ENCODE peak calls at places on chromosomes 6 and 20, in ten cellular contexts. N, C, B, X, T, E, I, H, M and F are unnamed samples.

GRCh38 chr20:38932457-38933120 is 6.4 kb downstream of the FAM83D start:
- DNase-seq in N (peak; percentile 26), C (no peak), B (no peak), X (peak; percentile 71), T (peak; percentile 18), E (no peak), I (no peak), H (no peak), M (no peak), F (peak; percentile 78)

GRCh38 chr6:43624786-43625288 is 4.2 kb downstream of the GTPBP2 start:
- DNase-seq in N (no peak), C (no peak), B (no peak), X (no peak), T (no peak), E (no peak), I (no peak), H (no peak), M (no peak), F (no peak)

GRCh38 chr6:91337967-91338366 is 751.1 kb upstream of the MAP3K7 start:
- DNase-seq in N (no peak), C (no peak), B (no peak), X (no peak), T (no peak), E (no peak), I (no peak), H (no peak), M (no peak), F (no peak)

GRCh38 chr6:41648070-41648585 is 9.9 kb downstream of the MDFI start:
- DNase-seq in N (no peak), C (no peak), B (no peak), X (no peak), T (no peak), E (no peak), I (no peak), H (no peak), M (no peak), F (no peak)

GRCh38 chr20:37745553-37745952 is 51.7 kb downstream of the CTNNBL1 start:
- DNase-seq in N (no peak), C (no peak), B (no peak), X (no peak), T (no peak), E (peak; percentile 60), I (no peak), H (no peak), M (no peak), F (peak; percentile 35)

GRCh38 chr6:96823743-96824142 is 13.5 kb downstream of the GPR63 start:
- DNase-seq in N (no peak), C (no peak), B (no peak), X (no peak), T (no peak), E (no peak), I (no peak), H (no peak), M (no peak), F (peak; percentile 60)

GRCh38 chr6:25583906-25584305 is 68.1 kb upstream of the SCGN start:
- DNase-seq in N (no peak), C (no peak), B (no peak), X (no peak), T (no peak), E (no peak), I (no peak), H (no peak), M (no peak), F (no peak)

GRCh38 chr20:10987651-10988383 is 314.0 kb upstream of the JAG1 start:
- DNase-seq in N (no peak), C (no peak), B (no peak), X (peak; percentile 55), T (no peak), E (no peak), I (peak; percentile 56), H (no peak), M (no peak), F (peak; percentile 91)

GRCh38 chr6:55490871-55491270 is 88.1 kb downstream of the HMGCLL1 start:
- DNase-seq in N (no peak), C (no peak), B (no peak), X (no peak), T (no peak), E (no peak), I (no peak), H (no peak), M (no peak), F (no peak)

GRCh38 chr6:84728602-84729001 is 35.8 kb downstream of the TBX18 start:
- DNase-seq in N (peak; percentile 14), C (no peak), B (no peak), X (no peak), T (no peak), E (no peak), I (peak; percentile 5), H (peak; percentile 10), M (no peak), F (peak; percentile 62)

GRCh38 chr6:89221971-89222887 is 5.1 kb upstream of the GABRR1 start:
- DNase-seq in N (no peak), C (no peak), B (no peak), X (peak; percentile 65), T (no peak), E (no peak), I (no peak), H (no peak), M (no peak), F (no peak)

GRCh38 chr20:63149531-63150207 is 66.3 kb downstream of the YTHDF1 start:
- DNase-seq in N (no peak), C (no peak), B (no peak), X (no peak), T (no peak), E (no peak), I (no peak), H (no peak), M (no peak), F (no peak)

GRCh38 chr20:47925603-47926002 is 140.3 kb upstream of the SULF2 start:
- DNase-seq in N (no peak), C (no peak), B (no peak), X (no peak), T (no peak), E (no peak), I (no peak), H (no peak), M (no peak), F (peak; percentile 96)

GRCh38 chr20:62062661-62063600 is 2.8 kb downstream of the TAF4 start:
- DNase-seq in N (no peak), C (no peak), B (no peak), X (no peak), T (no peak), E (no peak), I (no peak), H (no peak), M (no peak), F (no peak)

GRCh38 chr20:62061851-62062418 is 3.7 kb downstream of the TAF4 start:
- DNase-seq in N (no peak), C (no peak), B (no peak), X (no peak), T (no peak), E (no peak), I (no peak), H (no peak), M (no peak), F (no peak)

GRCh38 chr20:62063981-62064787 is 1.5 kb downstream of the TAF4 start:
- DNase-seq in N (no peak), C (no peak), B (peak; percentile 31), X (no peak), T (no peak), E (peak; percentile 85), I (no peak), H (no peak), M (no peak), F (peak; percentile 27)

GRCh38 chr20:62064788-62065668 is 653 bp downstream of the TAF4 start:
- DNase-seq in N (no peak), C (no peak), B (peak; percentile 44), X (no peak), T (no peak), E (no peak), I (no peak), H (no peak), M (no peak), F (peak; percentile 24)

GRCh38 chr20:62063601-62063980 is 2.1 kb downstream of the TAF4 start:
- DNase-seq in N (no peak), C (no peak), B (no peak), X (peak; percentile 46), T (no peak), E (peak; percentile 71), I (no peak), H (no peak), M (no peak), F (peak; percentile 43)
- TF ChIP-seq CTCF in N (no peak), C (no peak), B (no peak), X (no peak), T (no peak), E (no peak), I (no peak), H (no peak), M (no peak), F (no peak)

GRCh38 chr6:38929560-38929959 is 119.0 kb upstream of the GLP1R start:
- DNase-seq in N (no peak), C (no peak), B (no peak), X (no peak), T (no peak), E (no peak), I (no peak), H (no peak), M (no peak), F (no peak)
- TF ChIP-seq CTCF in N (no peak), C (no peak), B (no peak), X (no peak), T (no peak), E (no peak), I (no peak), H (no peak), M (no peak), F (no peak)

GRCh38 chr6:123925360-123925759 is 121.7 kb downstream of the NKAIN2 start:
- DNase-seq in N (no peak), C (no peak), B (no peak), X (peak; percentile 24), T (no peak), E (no peak), I (peak; percentile 30), H (no peak), M (no peak), F (peak; percentile 92)
- TF ChIP-seq CTCF in N (no peak), C (no peak), B (no peak), X (no peak), T (no peak), E (no peak), I (no peak), H (no peak), M (no peak), F (no peak)

GRCh38 chr20:34706912-34707784 is 3.0 kb downstream of the TP53INP2 start:
- DNase-seq in N (no peak), C (no peak), B (no peak), X (no peak), T (no peak), E (no peak), I (no peak), H (no peak), M (no peak), F (no peak)

GRCh38 chr20:34705008-34705382 is 851 bp downstream of the TP53INP2 start:
- DNase-seq in N (peak; percentile 26), C (no peak), B (no peak), X (no peak), T (no peak), E (no peak), I (no peak), H (no peak), M (no peak), F (no peak)

GRCh38 chr20:34704177-34705007 is at the start of gene TP53INP2:
- DNase-seq in N (peak; percentile 85), C (peak; percentile 91), B (peak; percentile 85), X (peak; percentile 85), T (peak; percentile 77), E (peak; percentile 97), I (no peak), H (peak; percentile 82), M (peak; percentile 87), F (peak; percentile 87)

GRCh38 chr20:34706022-34706875 is 2.1 kb downstream of the TP53INP2 start:
- DNase-seq in N (no peak), C (no peak), B (no peak), X (no peak), T (no peak), E (no peak), I (no peak), H (no peak), M (no peak), F (no peak)

GRCh38 chr20:34705383-34706021 is 1.4 kb downstream of the TP53INP2 start:
- DNase-seq in N (peak; percentile 20), C (no peak), B (peak; percentile 39), X (no peak), T (no peak), E (peak; percentile 62), I (no peak), H (peak; percentile 37), M (no peak), F (peak; percentile 69)
- TF ChIP-seq CTCF in N (no peak), C (no peak), B (peak; percentile 32), X (no peak), T (no peak), E (peak; percentile 45), I (peak; percentile 38), H (peak; percentile 28), M (no peak), F (no peak)